ENCODE peak calls at places on chromosomes 1 and 21, in seven cellular contexts. C is HepG2, G is IMR-90, A is body of pancreas, D is tibial nerve, P is right lobe of liver, Y is suprapubic skin. F is an unnamed sample.

GRCh38 chr1:55426156-55426555 is 211.0 kb upstream of the USP24 start:
- DNase-seq in C (no peak), G (no peak), A (no peak), D (no peak), P (no peak), Y (no peak), F (no peak)

GRCh38 chr1:194069168-194069830 is 882.9 kb upstream of the B3GALT2 start:
- DNase-seq in C (no peak), G (peak; percentile 16), A (peak; percentile 5), D (no peak), P (peak; percentile 49), Y (no peak), F (peak; percentile 76)

GRCh38 chr1:190754769-190755168 is 277.1 kb upstream of the BRINP3 start:
- DNase-seq in C (peak; percentile 3), G (peak; percentile 85), A (no peak), D (no peak), P (no peak), Y (no peak), F (no peak)

GRCh38 chr21:18030248-18030647 is 211.1 kb upstream of the C21orf91 start:
- DNase-seq in C (no peak), G (no peak), A (no peak), D (no peak), P (no peak), Y (no peak), F (no peak)

GRCh38 chr1:202005958-202006357 is 4.4 kb upstream of the ELF3 start:
- DNase-seq in C (peak; percentile 54), G (no peak), A (peak; percentile 29), D (no peak), P (no peak), Y (no peak), F (no peak)

GRCh38 chr1:98277111-98277510 is 356.3 kb upstream of the DPYD start:
- DNase-seq in C (no peak), G (peak; percentile 76), A (no peak), D (no peak), P (no peak), Y (no peak), F (no peak)

GRCh38 chr1:9629445-9630201 is 21.9 kb upstream of the PIK3CD start:
- DNase-seq in C (no peak), G (no peak), A (peak; percentile 60), D (no peak), P (peak; percentile 81), Y (no peak), F (peak; percentile 98)

GRCh38 chr1:210201671-210202070 is 30.9 kb upstream of the SERTAD4 start:
- DNase-seq in C (no peak), G (peak; percentile 27), A (no peak), D (no peak), P (no peak), Y (no peak), F (no peak)

GRCh38 chr1:32933742-32934322 is 30.8 kb downstream of the RNF19B start:
- DNase-seq in C (peak; percentile 99), G (peak; percentile 19), A (peak; percentile 71), D (no peak), P (no peak), Y (no peak), F (no peak)

GRCh38 chr1:192824511-192824910 is 15.7 kb downstream of the RGS2 start:
- DNase-seq in C (no peak), G (no peak), A (no peak), D (no peak), P (no peak), Y (no peak), F (no peak)

GRCh38 chr1:202355944-202356553 is 7.5 kb downstream of the PPP1R12B start:
- DNase-seq in C (no peak), G (no peak), A (no peak), D (no peak), P (no peak), Y (no peak), F (no peak)

GRCh38 chr1:15100369-15101111 is 53.0 kb upstream of the TMEM51 start:
- DNase-seq in C (peak; percentile 20), G (peak; percentile 45), A (peak; percentile 63), D (no peak), P (no peak), Y (no peak), F (no peak)

GRCh38 chr1:65039066-65039465 is 72.7 kb upstream of the JAK1 start:
- DNase-seq in C (no peak), G (no peak), A (no peak), D (no peak), P (no peak), Y (no peak), F (no peak)

GRCh38 chr1:22854688-22855565 is 117.7 kb downstream of the LACTBL1 start:
- DNase-seq in C (no peak), G (no peak), A (no peak), D (no peak), P (no peak), Y (no peak), F (no peak)

GRCh38 chr1:206702803-206703202 is 18.1 kb downstream of the MAPKAPK2 start:
- DNase-seq in C (no peak), G (no peak), A (no peak), D (no peak), P (no peak), Y (no peak), F (no peak)

GRCh38 chr1:116988248-116988647 is 13.3 kb upstream of the CD101 start:
- DNase-seq in C (no peak), G (no peak), A (peak; percentile 44), D (no peak), P (no peak), Y (no peak), F (no peak)

GRCh38 chr1:3908886-3909517 is 8.9 kb upstream of the C1orf174 start:
- DNase-seq in C (no peak), G (no peak), A (no peak), D (no peak), P (peak; percentile 38), Y (peak; percentile 71), F (peak; percentile 64)

GRCh38 chr1:63723618-63724017 is 50.2 kb upstream of the ROR1 start:
- DNase-seq in C (no peak), G (no peak), A (no peak), D (no peak), P (no peak), Y (no peak), F (no peak)

GRCh38 chr1:14500041-14500440 is 98.4 kb upstream of the KAZN start:
- DNase-seq in C (no peak), G (no peak), A (no peak), D (no peak), P (no peak), Y (no peak), F (no peak)

GRCh38 chr1:198108646-198109045 is 48.2 kb upstream of the NEK7 start:
- DNase-seq in C (no peak), G (no peak), A (no peak), D (no peak), P (no peak), Y (no peak), F (no peak)

GRCh38 chr1:198105185-198105584 is 51.6 kb upstream of the NEK7 start:
- DNase-seq in C (no peak), G (no peak), A (no peak), D (no peak), P (no peak), Y (no peak), F (no peak)

GRCh38 chr1:198109316-198109715 is 47.5 kb upstream of the NEK7 start:
- DNase-seq in C (no peak), G (no peak), A (no peak), D (no peak), P (no peak), Y (no peak), F (no peak)

GRCh38 chr1:198106007-198106406 is 50.8 kb upstream of the NEK7 start:
- DNase-seq in C (no peak), G (no peak), A (no peak), D (no peak), P (no peak), Y (no peak), F (no peak)

GRCh38 chr1:198107041-198107440 is 49.8 kb upstream of the NEK7 start:
- DNase-seq in C (no peak), G (peak; percentile 41), A (no peak), D (no peak), P (no peak), Y (no peak), F (no peak)
- TF ChIP-seq POLR2A in C (no peak), G (no peak), A (no peak), D (no peak), P (no peak), Y (no peak), F (no peak)

GRCh38 chr1:224373008-224373590 is 16.4 kb downstream of the CNIH4 start:
- DNase-seq in C (no peak), G (no peak), A (no peak), D (no peak), P (no peak), Y (no peak), F (no peak)
- H3K4me1 ChIP-seq in C (peaks cover 8% of the 10 kb centered on the region), G (peaks cover 9% of the 10 kb centered on the region), A (no peaks in the 10 kb centered on the region), D (no peaks in the 10 kb centered on the region), P (no peaks in the 10 kb centered on the region), Y (peaks cover 7% of the 10 kb centered on the region), F (peaks cover 18% of the 10 kb centered on the region)

DNA sequence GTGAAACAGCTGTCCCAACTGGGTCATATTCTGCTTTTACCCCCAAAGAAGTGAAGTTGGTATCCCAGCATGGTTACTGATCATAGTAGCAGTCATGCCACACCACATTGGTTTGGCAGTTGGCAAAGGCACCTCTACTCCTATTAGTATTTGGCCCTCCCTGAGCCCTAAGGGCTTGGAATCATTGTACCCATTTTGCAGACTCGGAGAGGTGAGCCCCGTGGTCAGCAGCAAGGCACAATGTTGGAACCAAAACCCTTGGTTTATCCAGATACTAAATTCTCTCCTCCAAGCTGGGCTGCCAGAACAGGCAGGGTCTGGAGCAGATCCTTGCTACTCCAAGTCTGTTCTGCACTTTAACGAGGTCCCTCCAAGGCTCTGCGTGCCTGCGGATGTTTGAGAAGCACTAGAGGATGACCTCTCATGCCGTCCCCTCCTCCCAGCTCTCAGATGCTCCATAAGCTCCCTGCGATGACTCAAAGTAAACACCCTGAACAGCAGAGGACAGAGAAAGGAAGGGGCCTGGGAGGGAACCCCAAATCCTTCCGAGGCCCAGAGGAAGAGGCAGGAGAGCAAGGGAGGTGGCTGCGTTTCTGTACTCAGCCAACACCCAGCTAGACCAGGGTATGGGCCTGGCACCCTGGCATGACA is 89.3 kb downstream of the PAX7 start:
- DNase-seq in C (no peak), G (no peak), A (no peak), D (no peak), P (no peak), Y (no peak), F (no peak)
- H3K27me3 ChIP-seq in C (peaks cover 96% of the 10 kb centered on the region), G (peaks cover 38% of the 10 kb centered on the region), A (no peaks in the 10 kb centered on the region), D (no peaks in the 10 kb centered on the region), P (no peaks in the 10 kb centered on the region), Y (peaks cover 100% of the 10 kb centered on the region), F (no peaks in the 10 kb centered on the region)

GRCh38 chr1:51784997-51785421 is 93.5 kb downstream of the NRDC start:
- DNase-seq in C (no peak), G (peak; percentile 63), A (no peak), D (no peak), P (no peak), Y (no peak), F (no peak)
- TF ChIP-seq POLR2A in C (no peak), G (no peak), A (no peak), D (no peak), P (no peak), Y (no peak), F (no peak)

GRCh38 chr1:29519108-29519507 is 282.8 kb downstream of the PTPRU start:
- DNase-seq in C (no peak), G (no peak), A (no peak), D (no peak), P (no peak), Y (peak; percentile 54), F (peak; percentile 45)
- H3K4me1 ChIP-seq in C (no peaks in the 10 kb centered on the region), G (no peaks in the 10 kb centered on the region), A (no peaks in the 10 kb centered on the region), D (no peaks in the 10 kb centered on the region), P (no peaks in the 10 kb centered on the region), Y (no peaks in the 10 kb centered on the region), F (no peaks in the 10 kb centered on the region)